ENCODE peak calls at places on chromosomes 11 and 22, in four cellular contexts. W is A673, U is body of pancreas, O is fibroblast of lung. K is an unnamed sample.

GRCh38 chr11:74232316-74232950 is 61.3 kb downstream of the PPME1 start:
- DNase-seq in O (no peak), W (no peak), U (no peak), K (no peak)

GRCh38 chr11:26700536-26701235 is 21.2 kb downstream of the SLC5A12 start:
- DNase-seq in W (no peak), O (no peak), U (no peak), K (no peak)

GRCh38 chr11:32072872-32073661 is 17.8 kb upstream of the RCN1 start:
- DNase-seq in U (no peak), O (no peak), W (peak; percentile 69), K (no peak)

GRCh38 chr11:18775492-18776292 is 15.9 kb downstream of the PTPN5 start:
- DNase-seq in W (peak; percentile 55), U (peak; percentile 78), O (peak; percentile 65), K (peak; percentile 40)

GRCh38 chr11:115784796-115785521 is 280.7 kb upstream of the CADM1 start:
- DNase-seq in O (no peak), U (peak; percentile 18), W (no peak), K (peak; percentile 62)

GRCh38 chr11:501683-502287 is 5.3 kb downstream of the RNH1 start:
- DNase-seq in W (no peak), O (no peak), U (no peak), K (peak; percentile 63)

GRCh38 chr11:91926967-91927366 is 297.7 kb upstream of the FAT3 start:
- DNase-seq in O (peak; percentile 78), U (peak; percentile 26), W (no peak), K (peak; percentile 63)

GRCh38 chr11:104163100-104164027 is 583 bp downstream of the PDGFD start:
- DNase-seq in W (no peak), O (peak; percentile 20), U (peak; percentile 47), K (peak; percentile 70)

GRCh38 chr22:29479417-29480261 is at the start of gene NEFH:
- DNase-seq in U (no peak), W (peak; percentile 15), O (no peak), K (no peak)

GRCh38 chr11:64839887-64840782 is 4.3 kb downstream of the CDC42BPG start:
- DNase-seq in O (no peak), U (no peak), W (no peak), K (peak; percentile 34)

GRCh38 chr11:35134403-35135126 is 4.4 kb upstream of the CD44 start:
- DNase-seq in O (no peak), U (no peak), W (no peak), K (no peak)

GRCh38 chr22:42188808-42189447 is 58.3 kb upstream of the CYP2D6 start:
- DNase-seq in O (no peak), U (no peak), W (no peak), K (no peak)

GRCh38 chr22:36311386-36312085 is 58.6 kb downstream of the APOL1 start:
- DNase-seq in W (no peak), U (no peak), O (no peak), K (peak; percentile 29)

GRCh38 chr11:65859134-65859811 is 960 bp upstream of the MUS81 start:
- DNase-seq in U (peak; percentile 98), W (peak; percentile 100), O (peak; percentile 99), K (peak; percentile 100)

GRCh38 chr11:1126491-1126926 is 31.2 kb upstream of the MUC5AC start:
- DNase-seq in O (no peak), U (no peak), W (no peak), K (no peak)

GRCh38 chr22:40332319-40332781 is 13.9 kb upstream of the ADSL start:
- DNase-seq in U (no peak), O (peak; percentile 72), W (no peak), K (no peak)

DNA sequence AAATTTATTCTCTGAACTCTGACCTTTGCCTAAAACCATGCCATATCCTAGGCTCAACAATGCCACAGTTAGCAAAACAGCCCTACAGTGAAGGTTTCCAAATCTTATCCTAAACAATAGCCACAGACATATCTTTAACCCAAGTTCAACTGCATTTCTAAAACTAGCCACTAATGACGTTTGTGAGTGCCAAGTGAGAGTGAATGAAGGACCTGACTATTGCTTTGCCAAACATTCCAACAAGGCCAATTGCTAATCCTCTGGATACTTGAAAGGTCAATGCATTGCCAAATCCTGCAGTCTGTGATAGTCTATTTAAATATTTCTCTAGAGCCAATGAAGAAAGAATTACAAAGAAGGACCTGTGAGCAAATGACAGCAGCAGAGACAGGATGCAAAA is 2.5 kb upstream of the OR4C45 start:
- DNase-seq in W (no peak), U (no peak), O (no peak), K (no peak)
- H3K9me3 ChIP-seq in W (peaks cover 54% of the 10 kb centered on the region), U (no peaks in the 10 kb centered on the region), O (no peaks in the 10 kb centered on the region), K (no peaks in the 10 kb centered on the region)

GRCh38 chr22:44020981-44021380 is 3.1 kb upstream of the PARVB start:
- DNase-seq in W (no peak), U (no peak), O (peak; percentile 26), K (no peak)

GRCh38 chr22:44026066-44026629 is 2.0 kb downstream of the PARVB start:
- DNase-seq in U (no peak), O (no peak), W (peak; percentile 61), K (no peak)

GRCh38 chr22:44025171-44026065 is 1.3 kb downstream of the PARVB start:
- DNase-seq in O (no peak), W (no peak), U (no peak), K (peak; percentile 51)

GRCh38 chr22:44023404-44024287 is 456 bp upstream of the PARVB start:
- DNase-seq in O (peak; percentile 32), U (peak; percentile 34), W (peak; percentile 30), K (peak; percentile 66)

DNA sequence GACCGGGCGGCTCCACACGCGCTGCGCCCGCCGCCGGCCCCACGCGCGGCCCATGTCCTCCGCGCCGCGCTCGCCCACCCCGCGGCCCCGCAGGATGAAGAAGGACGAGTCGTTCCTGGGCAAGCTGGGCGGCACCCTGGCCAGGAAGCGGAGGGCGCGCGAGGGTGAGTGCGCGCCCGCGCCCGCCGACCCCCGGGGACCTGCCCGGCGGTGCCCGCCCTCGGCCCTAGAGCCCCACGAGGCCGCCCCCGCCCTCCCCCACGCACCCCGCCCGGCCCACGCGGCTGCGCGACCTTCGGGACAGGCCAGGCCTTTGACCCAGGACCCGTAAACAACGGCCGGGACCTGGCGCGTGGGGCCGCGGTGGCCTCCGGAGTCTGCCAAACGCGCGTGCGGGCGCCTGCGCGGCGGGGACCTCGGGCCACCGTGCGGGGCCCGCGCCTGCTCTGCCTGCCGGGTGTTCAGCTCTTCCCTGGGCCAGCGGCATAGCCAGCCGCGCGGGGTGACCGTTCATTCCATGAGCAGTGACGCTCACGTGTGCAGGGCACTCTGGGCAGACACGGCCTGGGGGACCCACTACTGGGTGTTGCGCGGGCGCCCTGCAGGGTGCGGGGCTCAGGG is at the start of gene PARVB:
- DNase-seq in W (peak; percentile 13), U (no peak), O (no peak), K (peak; percentile 82)
- H3K4me3 ChIP-seq in W (peak within 1 kb of the TSS; percentile 44), U (no peak within 1 kb of the TSS), O (peak within 1 kb of the TSS; percentile 67), K (peak within 1 kb of the TSS; percentile 90)

DNA sequence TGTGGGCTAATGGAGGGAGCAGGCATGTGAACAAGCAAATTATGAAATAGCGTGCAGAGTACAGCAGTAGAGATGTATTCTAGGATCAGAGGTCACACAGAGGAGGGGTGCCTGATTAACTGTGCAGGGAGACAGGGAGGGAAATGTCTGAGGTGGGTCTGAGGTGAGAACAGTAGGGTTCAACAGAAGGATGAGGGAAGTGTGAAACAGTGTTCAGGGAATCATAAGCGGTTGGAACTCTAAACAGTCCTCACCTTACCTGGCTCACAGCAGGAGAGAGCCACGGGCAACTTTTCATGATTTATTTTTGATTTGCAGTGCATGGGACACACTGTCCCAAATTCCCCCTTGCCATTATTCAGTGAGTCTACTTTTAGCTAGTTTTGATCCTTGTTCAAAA is 90.5 kb downstream of the PIWIL4 start:
- DNase-seq in W (no peak), U (no peak), O (no peak), K (no peak)
- H3K27ac ChIP-seq in W (no peak overlapping the region), U (no peak overlapping the region), O (no peak overlapping the region), K (no peak overlapping the region)

DNA sequence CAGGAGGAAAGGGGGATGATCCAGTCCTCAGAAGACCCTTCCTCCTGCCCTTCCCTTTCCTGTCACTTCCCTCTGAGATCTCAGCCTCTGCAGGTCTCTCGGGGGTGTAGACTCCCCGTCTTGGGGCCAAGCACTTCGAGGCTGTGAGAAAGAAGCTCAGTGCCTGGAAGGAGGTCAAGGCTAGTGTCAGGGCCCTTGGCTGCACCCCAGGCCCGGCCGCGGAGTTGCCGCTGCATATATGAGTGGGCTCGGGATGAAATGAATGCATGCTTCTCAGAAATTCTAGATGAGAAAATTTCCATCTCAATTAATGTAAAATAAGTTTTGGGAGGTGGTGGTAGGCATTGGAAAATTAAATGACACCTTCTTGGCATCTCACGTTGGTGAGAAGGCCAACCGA is 1313.7 kb downstream of the BRD1 start:
- DNase-seq in U (no peak), W (no peak), O (no peak), K (no peak)
- H3K9me3 ChIP-seq in U (no peaks in the 10 kb centered on the region), W (no peaks in the 10 kb centered on the region), O (no peaks in the 10 kb centered on the region), K (no peaks in the 10 kb centered on the region)

GRCh38 chr22:22823126-22823804 is 64.4 kb upstream of the IGLL5 start:
- DNase-seq in U (no peak), W (no peak), O (no peak), K (no peak)

GRCh38 chr22:22827187-22827948 is 60.2 kb upstream of the IGLL5 start:
- DNase-seq in W (no peak), U (no peak), O (no peak), K (no peak)

GRCh38 chr22:22824340-22825212 is 63.0 kb upstream of the IGLL5 start:
- DNase-seq in O (no peak), U (no peak), W (no peak), K (no peak)

GRCh38 chr22:22822106-22822505 is 65.5 kb upstream of the IGLL5 start:
- DNase-seq in W (no peak), O (no peak), U (no peak), K (no peak)

DNA sequence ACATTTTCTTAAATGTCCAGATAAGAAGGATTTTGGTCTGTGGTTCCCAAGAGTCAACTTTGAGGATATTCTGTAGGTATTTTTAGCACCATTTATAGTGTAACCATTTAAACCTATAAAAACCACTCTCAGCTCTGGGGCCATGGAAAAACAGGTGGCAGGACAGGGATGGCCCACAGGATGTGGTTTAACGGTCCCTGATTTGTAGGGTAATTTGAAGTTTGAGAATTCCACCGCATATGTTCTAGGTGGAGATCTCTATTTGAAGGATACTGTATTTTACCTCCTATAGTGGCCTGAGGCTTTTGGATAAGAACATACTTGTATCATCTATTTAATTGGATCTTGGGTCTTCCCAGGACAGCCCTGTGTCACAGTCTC is 62.4 kb upstream of the IGLL5 start:
- DNase-seq in O (no peak), W (no peak), U (no peak), K (no peak)
- H3K4me3 ChIP-seq in O (no peak overlapping the region), W (no peak overlapping the region), U (no peak overlapping the region), K (no peak overlapping the region)

DNA sequence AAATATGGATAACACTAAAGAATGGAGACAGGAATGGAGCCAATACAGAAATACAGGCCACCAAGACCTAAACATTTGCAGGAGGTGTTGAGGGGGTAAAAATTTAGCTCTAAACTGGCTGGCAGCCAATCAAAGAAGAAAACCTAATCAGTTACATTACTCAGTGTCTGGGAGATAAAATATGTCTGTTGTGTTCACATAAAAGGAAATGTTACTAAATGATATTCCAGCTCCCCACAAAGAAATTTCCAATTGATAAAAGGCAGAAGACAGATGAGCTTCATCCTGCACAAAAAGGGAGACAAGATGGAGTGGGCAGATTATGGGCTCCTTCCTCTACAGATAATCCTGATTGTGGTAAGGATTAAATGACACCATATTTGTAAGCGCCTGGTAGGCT is 223.6 kb upstream of the BLID start:
- DNase-seq in O (no peak), U (no peak), W (peak; percentile 7), K (no peak)
- H3K27ac ChIP-seq in O (no peak overlapping the region), U (no peak overlapping the region), W (no peak overlapping the region), K (no peak overlapping the region)

K was measured in right cardiac atrium.